ENCODE peak calls at places on chromosome 10, in ten cellular contexts. One of them, this sample, is unnamed.

GRCh38 chr10:77422491-77423338 is 214.9 kb downstream of the KCNMA1 start:
- DNase-seq in NCI-H1105 treated with DMSO at 0.1 percent for 48 hours: no peak
- DNase-seq in NCI-H774: no peak
- DNase-seq in left lobe of liver: no peak
- DNase-seq in AG04449: no peak
- DNase-seq in HAP-1: no peak
- DNase-seq in activated CD8-positive, alpha-beta T cell treated with anti-CD3 and anti-CD28 coated beads for 36 hours: no peak
- DNase-seq in amniotic stem cell: no peak
- DNase-seq in HFFc6: no peak
- DNase-seq in H4: no peak
- DNase-seq in this sample: no peak

GRCh38 chr10:1149793-1150637 is 93.8 kb downstream of the WDR37 start:
- DNase-seq in NCI-H1105 treated with DMSO at 0.1 percent for 48 hours: no peak
- DNase-seq in NCI-H774: no peak
- DNase-seq in left lobe of liver: no peak
- DNase-seq in AG04449: no peak
- DNase-seq in HAP-1: no peak
- DNase-seq in activated CD8-positive, alpha-beta T cell treated with anti-CD3 and anti-CD28 coated beads for 36 hours: peak
- DNase-seq in amniotic stem cell: no peak
- DNase-seq in HFFc6: no peak
- DNase-seq in H4: no peak
- DNase-seq in this sample: no peak

GRCh38 chr10:52740913-52741675 is 31.5 kb downstream of the MBL2 start:
- DNase-seq in NCI-H1105 treated with DMSO at 0.1 percent for 48 hours: no peak
- DNase-seq in NCI-H774: no peak
- DNase-seq in left lobe of liver: peak
- DNase-seq in AG04449: no peak
- DNase-seq in HAP-1: no peak
- DNase-seq in activated CD8-positive, alpha-beta T cell treated with anti-CD3 and anti-CD28 coated beads for 36 hours: peak
- DNase-seq in amniotic stem cell: no peak
- DNase-seq in HFFc6: peak
- DNase-seq in H4: peak
- DNase-seq in this sample: peak

GRCh38 chr10:36608866-36609265 is 516.5 kb upstream of the ANKRD30A start:
- DNase-seq in NCI-H1105 treated with DMSO at 0.1 percent for 48 hours: no peak
- DNase-seq in NCI-H774: no peak
- DNase-seq in left lobe of liver: no peak
- DNase-seq in AG04449: no peak
- DNase-seq in HAP-1: no peak
- DNase-seq in activated CD8-positive, alpha-beta T cell treated with anti-CD3 and anti-CD28 coated beads for 36 hours: no peak
- DNase-seq in amniotic stem cell: no peak
- DNase-seq in HFFc6: no peak
- DNase-seq in H4: peak
- DNase-seq in this sample: peak

GRCh38 chr10:93436577-93436976 is 45.6 kb downstream of the MYOF start:
- DNase-seq in NCI-H1105 treated with DMSO at 0.1 percent for 48 hours: no peak
- DNase-seq in NCI-H774: no peak
- DNase-seq in left lobe of liver: no peak
- DNase-seq in AG04449: peak
- DNase-seq in HAP-1: peak
- DNase-seq in activated CD8-positive, alpha-beta T cell treated with anti-CD3 and anti-CD28 coated beads for 36 hours: no peak
- DNase-seq in amniotic stem cell: peak
- DNase-seq in HFFc6: peak
- DNase-seq in H4: peak
- DNase-seq in this sample: peak

GRCh38 chr10:134205-134742 is 981 bp upstream of the ZMYND11 start:
- DNase-seq in NCI-H1105 treated with DMSO at 0.1 percent for 48 hours: peak
- DNase-seq in NCI-H774: no peak
- DNase-seq in left lobe of liver: no peak
- DNase-seq in AG04449: no peak
- DNase-seq in HAP-1: no peak
- DNase-seq in activated CD8-positive, alpha-beta T cell treated with anti-CD3 and anti-CD28 coated beads for 36 hours: peak
- DNase-seq in amniotic stem cell: no peak
- DNase-seq in HFFc6: no peak
- DNase-seq in H4: no peak
- DNase-seq in this sample: no peak

GRCh38 chr10:23643396-23643795 is 204.5 kb downstream of the OTUD1 start:
- DNase-seq in NCI-H1105 treated with DMSO at 0.1 percent for 48 hours: no peak
- DNase-seq in NCI-H774: no peak
- DNase-seq in left lobe of liver: no peak
- DNase-seq in AG04449: no peak
- DNase-seq in HAP-1: no peak
- DNase-seq in activated CD8-positive, alpha-beta T cell treated with anti-CD3 and anti-CD28 coated beads for 36 hours: no peak
- DNase-seq in amniotic stem cell: no peak
- DNase-seq in HFFc6: no peak
- DNase-seq in H4: peak
- DNase-seq in this sample: no peak

GRCh38 chr10:78613132-78613531 is 455.6 kb upstream of the ZMIZ1 start:
- DNase-seq in NCI-H1105 treated with DMSO at 0.1 percent for 48 hours: no peak
- DNase-seq in NCI-H774: no peak
- DNase-seq in left lobe of liver: no peak
- DNase-seq in AG04449: no peak
- DNase-seq in HAP-1: no peak
- DNase-seq in activated CD8-positive, alpha-beta T cell treated with anti-CD3 and anti-CD28 coated beads for 36 hours: no peak
- DNase-seq in amniotic stem cell: no peak
- DNase-seq in HFFc6: no peak
- DNase-seq in H4: no peak
- DNase-seq in this sample: no peak

GRCh38 chr10:99676895-99677294 is 17.6 kb downstream of the ENTPD7 start:
- DNase-seq in NCI-H1105 treated with DMSO at 0.1 percent for 48 hours: no peak
- DNase-seq in NCI-H774: no peak
- DNase-seq in left lobe of liver: no peak
- DNase-seq in AG04449: no peak
- DNase-seq in HAP-1: no peak
- DNase-seq in activated CD8-positive, alpha-beta T cell treated with anti-CD3 and anti-CD28 coated beads for 36 hours: no peak
- DNase-seq in amniotic stem cell: no peak
- DNase-seq in HFFc6: no peak
- DNase-seq in H4: no peak
- DNase-seq in this sample: no peak

GRCh38 chr10:72096115-72097000 is 8.0 kb upstream of the SPOCK2 start:
- DNase-seq in NCI-H1105 treated with DMSO at 0.1 percent for 48 hours: no peak
- DNase-seq in NCI-H774: no peak
- DNase-seq in left lobe of liver: peak
- DNase-seq in AG04449: peak
- DNase-seq in HAP-1: no peak
- DNase-seq in activated CD8-positive, alpha-beta T cell treated with anti-CD3 and anti-CD28 coated beads for 36 hours: peak
- DNase-seq in amniotic stem cell: no peak
- DNase-seq in HFFc6: no peak
- DNase-seq in H4: peak
- DNase-seq in this sample: peak

GRCh38 chr10:394061-394438 is 258.8 kb downstream of the ZMYND11 start:
- DNase-seq in NCI-H1105 treated with DMSO at 0.1 percent for 48 hours: no peak
- DNase-seq in NCI-H774: no peak
- DNase-seq in left lobe of liver: no peak
- DNase-seq in AG04449: no peak
- DNase-seq in HAP-1: no peak
- DNase-seq in activated CD8-positive, alpha-beta T cell treated with anti-CD3 and anti-CD28 coated beads for 36 hours: no peak
- DNase-seq in amniotic stem cell: no peak
- DNase-seq in HFFc6: no peak
- DNase-seq in H4: no peak
- DNase-seq in this sample: no peak

GRCh38 chr10:98921381-98921780 is 314.3 kb downstream of the HPSE2 start:
- DNase-seq in NCI-H1105 treated with DMSO at 0.1 percent for 48 hours: no peak
- DNase-seq in NCI-H774: no peak
- DNase-seq in left lobe of liver: no peak
- DNase-seq in AG04449: no peak
- DNase-seq in HAP-1: no peak
- DNase-seq in activated CD8-positive, alpha-beta T cell treated with anti-CD3 and anti-CD28 coated beads for 36 hours: no peak
- DNase-seq in amniotic stem cell: no peak
- DNase-seq in HFFc6: no peak
- DNase-seq in H4: no peak
- DNase-seq in this sample: no peak

GRCh38 chr10:49613882-49614241 is at the start of gene CHAT:
- DNase-seq in NCI-H1105 treated with DMSO at 0.1 percent for 48 hours: no peak
- DNase-seq in NCI-H774: no peak
- DNase-seq in left lobe of liver: no peak
- DNase-seq in AG04449: no peak
- DNase-seq in HAP-1: no peak
- DNase-seq in activated CD8-positive, alpha-beta T cell treated with anti-CD3 and anti-CD28 coated beads for 36 hours: no peak
- DNase-seq in amniotic stem cell: no peak
- DNase-seq in HFFc6: no peak
- DNase-seq in H4: no peak
- DNase-seq in this sample: no peak

GRCh38 chr10:89553064-89553734 is 17.8 kb upstream of the SLC16A12 start:
- DNase-seq in NCI-H1105 treated with DMSO at 0.1 percent for 48 hours: no peak
- DNase-seq in NCI-H774: no peak
- DNase-seq in left lobe of liver: no peak
- DNase-seq in AG04449: peak
- DNase-seq in HAP-1: no peak
- DNase-seq in activated CD8-positive, alpha-beta T cell treated with anti-CD3 and anti-CD28 coated beads for 36 hours: no peak
- DNase-seq in amniotic stem cell: peak
- DNase-seq in HFFc6: peak
- DNase-seq in H4: peak
- DNase-seq in this sample: peak

GRCh38 chr10:29142516-29143314 is 146.2 kb upstream of the LYZL1 start:
- DNase-seq in NCI-H1105 treated with DMSO at 0.1 percent for 48 hours: no peak
- DNase-seq in NCI-H774: no peak
- DNase-seq in left lobe of liver: peak
- DNase-seq in AG04449: no peak
- DNase-seq in HAP-1: no peak
- DNase-seq in activated CD8-positive, alpha-beta T cell treated with anti-CD3 and anti-CD28 coated beads for 36 hours: no peak
- DNase-seq in amniotic stem cell: no peak
- DNase-seq in HFFc6: no peak
- DNase-seq in H4: no peak
- DNase-seq in this sample: no peak

GRCh38 chr10:72254891-72255568 is 18.7 kb upstream of the DDIT4 start:
- DNase-seq in NCI-H1105 treated with DMSO at 0.1 percent for 48 hours: no peak
- DNase-seq in NCI-H774: peak
- DNase-seq in left lobe of liver: peak
- DNase-seq in AG04449: no peak
- DNase-seq in HAP-1: peak
- DNase-seq in activated CD8-positive, alpha-beta T cell treated with anti-CD3 and anti-CD28 coated beads for 36 hours: peak
- DNase-seq in amniotic stem cell: no peak
- DNase-seq in HFFc6: peak
- DNase-seq in H4: peak
- DNase-seq in this sample: peak

GRCh38 chr10:23779287-23779686 is 340.4 kb downstream of the OTUD1 start:
- DNase-seq in NCI-H1105 treated with DMSO at 0.1 percent for 48 hours: no peak
- DNase-seq in NCI-H774: no peak
- DNase-seq in left lobe of liver: no peak
- DNase-seq in AG04449: no peak
- DNase-seq in HAP-1: no peak
- DNase-seq in activated CD8-positive, alpha-beta T cell treated with anti-CD3 and anti-CD28 coated beads for 36 hours: no peak
- DNase-seq in amniotic stem cell: no peak
- DNase-seq in HFFc6: no peak
- DNase-seq in H4: no peak
- DNase-seq in this sample: no peak

GRCh38 chr10:30092151-30092790 is 32.9 kb upstream of the JCAD start:
- DNase-seq in NCI-H1105 treated with DMSO at 0.1 percent for 48 hours: no peak
- DNase-seq in NCI-H774: no peak
- DNase-seq in left lobe of liver: no peak
- DNase-seq in AG04449: peak
- DNase-seq in HAP-1: no peak
- DNase-seq in activated CD8-positive, alpha-beta T cell treated with anti-CD3 and anti-CD28 coated beads for 36 hours: no peak
- DNase-seq in amniotic stem cell: peak
- DNase-seq in HFFc6: peak
- DNase-seq in H4: peak
- DNase-seq in this sample: peak

GRCh38 chr10:78337016-78337415 is 303.4 kb downstream of the RPS24 start:
- DNase-seq in NCI-H1105 treated with DMSO at 0.1 percent for 48 hours: no peak
- DNase-seq in NCI-H774: no peak
- DNase-seq in left lobe of liver: peak
- DNase-seq in AG04449: no peak
- DNase-seq in HAP-1: no peak
- DNase-seq in activated CD8-positive, alpha-beta T cell treated with anti-CD3 and anti-CD28 coated beads for 36 hours: no peak
- DNase-seq in amniotic stem cell: no peak
- DNase-seq in HFFc6: no peak
- DNase-seq in H4: no peak
- DNase-seq in this sample: no peak

GRCh38 chr10:79396587-79396986 is 48.8 kb downstream of the ZCCHC24 start:
- DNase-seq in NCI-H1105 treated with DMSO at 0.1 percent for 48 hours: no peak
- DNase-seq in NCI-H774: no peak
- DNase-seq in left lobe of liver: no peak
- DNase-seq in AG04449: no peak
- DNase-seq in HAP-1: no peak
- DNase-seq in activated CD8-positive, alpha-beta T cell treated with anti-CD3 and anti-CD28 coated beads for 36 hours: no peak
- DNase-seq in amniotic stem cell: no peak
- DNase-seq in HFFc6: no peak
- DNase-seq in H4: no peak
- DNase-seq in this sample: no peak

GRCh38 chr10:93762979-93763391 is 5.2 kb downstream of the LGI1 start:
- DNase-seq in NCI-H1105 treated with DMSO at 0.1 percent for 48 hours: no peak
- DNase-seq in NCI-H774: no peak
- DNase-seq in left lobe of liver: no peak
- DNase-seq in AG04449: no peak
- DNase-seq in HAP-1: no peak
- DNase-seq in activated CD8-positive, alpha-beta T cell treated with anti-CD3 and anti-CD28 coated beads for 36 hours: no peak
- DNase-seq in amniotic stem cell: no peak
- DNase-seq in HFFc6: no peak
- DNase-seq in H4: no peak
- DNase-seq in this sample: no peak

GRCh38 chr10:63631971-63632370 is 110.8 kb downstream of the REEP3 start:
- DNase-seq in NCI-H1105 treated with DMSO at 0.1 percent for 48 hours: no peak
- DNase-seq in NCI-H774: no peak
- DNase-seq in left lobe of liver: no peak
- DNase-seq in AG04449: no peak
- DNase-seq in HAP-1: no peak
- DNase-seq in activated CD8-positive, alpha-beta T cell treated with anti-CD3 and anti-CD28 coated beads for 36 hours: no peak
- DNase-seq in amniotic stem cell: no peak
- DNase-seq in HFFc6: no peak
- DNase-seq in H4: no peak
- DNase-seq in this sample: peak

GRCh38 chr10:94403034-94403822 is 887 bp downstream of the TBC1D12 start:
- DNase-seq in NCI-H1105 treated with DMSO at 0.1 percent for 48 hours: peak
- DNase-seq in NCI-H774: peak
- DNase-seq in left lobe of liver: peak
- DNase-seq in AG04449: no peak
- DNase-seq in HAP-1: peak
- DNase-seq in activated CD8-positive, alpha-beta T cell treated with anti-CD3 and anti-CD28 coated beads for 36 hours: peak
- DNase-seq in amniotic stem cell: peak
- DNase-seq in HFFc6: peak
- DNase-seq in H4: peak
- DNase-seq in this sample: peak

GRCh38 chr10:3482200-3482993 is 302.6 kb downstream of the KLF6 start:
- DNase-seq in NCI-H1105 treated with DMSO at 0.1 percent for 48 hours: peak
- DNase-seq in NCI-H774: peak
- DNase-seq in left lobe of liver: no peak
- DNase-seq in AG04449: peak
- DNase-seq in HAP-1: no peak
- DNase-seq in activated CD8-positive, alpha-beta T cell treated with anti-CD3 and anti-CD28 coated beads for 36 hours: no peak
- DNase-seq in amniotic stem cell: peak
- DNase-seq in HFFc6: peak
- DNase-seq in H4: peak
- DNase-seq in this sample: peak

GRCh38 chr10:48900296-48900695 is 39.3 kb downstream of the LRRC18 start:
- DNase-seq in NCI-H1105 treated with DMSO at 0.1 percent for 48 hours: no peak
- DNase-seq in NCI-H774: no peak
- DNase-seq in left lobe of liver: no peak
- DNase-seq in AG04449: no peak
- DNase-seq in HAP-1: no peak
- DNase-seq in activated CD8-positive, alpha-beta T cell treated with anti-CD3 and anti-CD28 coated beads for 36 hours: no peak
- DNase-seq in amniotic stem cell: no peak
- DNase-seq in HFFc6: no peak
- DNase-seq in H4: no peak
- DNase-seq in this sample: no peak

GRCh38 chr10:128286413-128287097 is 160.3 kb upstream of the MKI67 start:
- DNase-seq in NCI-H1105 treated with DMSO at 0.1 percent for 48 hours: no peak
- DNase-seq in NCI-H774: no peak
- DNase-seq in left lobe of liver: no peak
- DNase-seq in AG04449: no peak
- DNase-seq in HAP-1: no peak
- DNase-seq in activated CD8-positive, alpha-beta T cell treated with anti-CD3 and anti-CD28 coated beads for 36 hours: no peak
- DNase-seq in amniotic stem cell: no peak
- DNase-seq in HFFc6: no peak
- DNase-seq in H4: no peak
- DNase-seq in this sample: no peak

GRCh38 chr10:96968682-96969423 is 136.8 kb downstream of the LCOR start:
- DNase-seq in NCI-H1105 treated with DMSO at 0.1 percent for 48 hours: no peak
- DNase-seq in NCI-H774: no peak
- DNase-seq in left lobe of liver: no peak
- DNase-seq in AG04449: no peak
- DNase-seq in HAP-1: no peak
- DNase-seq in activated CD8-positive, alpha-beta T cell treated with anti-CD3 and anti-CD28 coated beads for 36 hours: no peak
- DNase-seq in amniotic stem cell: no peak
- DNase-seq in HFFc6: no peak
- DNase-seq in H4: no peak
- DNase-seq in this sample: no peak

GRCh38 chr10:70135684-70136083 is 3.1 kb upstream of the AIFM2 start:
- DNase-seq in NCI-H1105 treated with DMSO at 0.1 percent for 48 hours: no peak
- DNase-seq in NCI-H774: no peak
- DNase-seq in left lobe of liver: no peak
- DNase-seq in AG04449: no peak
- DNase-seq in HAP-1: no peak
- DNase-seq in activated CD8-positive, alpha-beta T cell treated with anti-CD3 and anti-CD28 coated beads for 36 hours: no peak
- DNase-seq in amniotic stem cell: no peak
- DNase-seq in HFFc6: no peak
- DNase-seq in H4: no peak
- DNase-seq in this sample: no peak